ENCODE peak calls at places on chromosomes 7 and 10, in five cellular contexts. D is cardiac fibroblast, M is HCEC 1CT, N is EH, O is KBM-7. L is an unnamed sample.
A peak's percentile ranks its signal among the peaks of the same experiment; 100 is the strongest.

GRCh38 chr10:87657370-87657769 is 2.3 kb upstream of the PAPSS2 start:
- DNase-seq in O (no peak), D (peak; percentile 92), N (peak; percentile 89), M (peak; percentile 92), L (no peak)

GRCh38 chr10:13716161-13717071 is 129.7 kb downstream of the PRPF18 start:
- DNase-seq in N (peak; percentile 93), O (no peak), M (peak; percentile 93), D (peak; percentile 68), L (no peak)

GRCh38 chr7:82375068-82375467 is 68.5 kb downstream of the CACNA2D1 start:
- DNase-seq in O (no peak), N (no peak), D (no peak), M (no peak), L (no peak)

GRCh38 chr7:117963278-117964184 is 90.3 kb upstream of the CTTNBP2 start:
- DNase-seq in M (no peak), D (no peak), O (no peak), N (no peak), L (no peak)

GRCh38 chr10:3319811-3320226 is 147.2 kb upstream of the PITRM1 start:
- DNase-seq in N (no peak), M (no peak), O (no peak), D (no peak), L (no peak)

GRCh38 chr10:49441488-49442476 is 45.9 kb upstream of the DRGX start:
- DNase-seq in M (no peak), N (no peak), O (no peak), D (no peak), L (no peak)

GRCh38 chr10:6667679-6668270 is 87.7 kb upstream of the PRKCQ start:
- DNase-seq in M (peak; percentile 44), D (peak; percentile 66), O (peak; percentile 71), N (peak; percentile 28), L (peak; percentile 35)

GRCh38 chr10:31926765-31927596 is 1.6 kb downstream of the ARHGAP12 start:
- DNase-seq in N (peak; percentile 19), O (no peak), M (no peak), D (no peak), L (peak; percentile 16)

GRCh38 chr7:125495997-125496396 is 566.4 kb upstream of the POT1 start:
- DNase-seq in O (no peak), M (no peak), D (no peak), N (no peak), L (no peak)

GRCh38 chr10:49001402-49001801 is 61.8 kb upstream of the LRRC18 start:
- DNase-seq in D (peak; percentile 7), O (peak; percentile 6), N (peak; percentile 6), M (no peak), L (peak; percentile 25)

GRCh38 chr7:140238778-140239652 is 62.2 kb upstream of the KDM7A start:
- DNase-seq in N (no peak), M (no peak), O (no peak), D (no peak), L (no peak)

GRCh38 chr7:767580-767940 is 40.5 kb upstream of the PRKAR1B start:
- DNase-seq in O (no peak), D (no peak), N (no peak), M (no peak), L (no peak)

GRCh38 chr7:44403176-44403759 is 77.9 kb upstream of the CAMK2B start:
- DNase-seq in D (no peak), M (no peak), O (no peak), N (no peak), L (no peak)

GRCh38 chr7:36583318-36583717 is 141.0 kb downstream of the AOAH start:
- DNase-seq in N (no peak), M (peak; percentile 67), D (no peak), O (no peak), L (no peak)

GRCh38 chr10:91935886-91936285 is 12.3 kb downstream of the BTAF1 start:
- DNase-seq in N (no peak), O (no peak), D (no peak), M (peak; percentile 50), L (no peak)

GRCh38 chr10:7121154-7121797 is 289.6 kb downstream of the SFMBT2 start:
- DNase-seq in D (peak; percentile 63), N (peak; percentile 19), M (peak; percentile 41), O (peak; percentile 79), L (peak; percentile 79)

GRCh38 chr10:4131407-4132215 is 346.6 kb upstream of the KLF6 start:
- DNase-seq in M (peak; percentile 94), N (peak; percentile 97), O (peak; percentile 90), D (peak; percentile 69), L (no peak)

GRCh38 chr7:71325151-71325550 is 193.2 kb downstream of the GALNT17 start:
- DNase-seq in N (no peak), O (no peak), M (no peak), D (no peak), L (no peak)

GRCh38 chr10:60031664-60032063 is 125.3 kb upstream of the CCDC6 start:
- DNase-seq in N (no peak), M (no peak), O (peak; percentile 27), D (no peak), L (no peak)

GRCh38 chr7:100271716-100272537 is 35.6 kb upstream of the SPDYE3 start:
- DNase-seq in N (peak; percentile 93), O (peak; percentile 89), M (peak; percentile 88), D (peak; percentile 98), L (peak; percentile 99)

GRCh38 chr7:140559410-140559809 is 80.1 kb upstream of the MKRN1 start:
- DNase-seq in D (no peak), N (no peak), O (no peak), M (no peak), L (no peak)

GRCh38 chr7:104981671-104982036 is 32.4 kb upstream of the KMT2E start:
- DNase-seq in O (no peak), N (no peak), D (no peak), M (no peak), L (no peak)

GRCh38 chr10:13685885-13686284 is 99.1 kb downstream of the PRPF18 start:
- DNase-seq in M (no peak), O (no peak), N (no peak), D (no peak), L (no peak)

GRCh38 chr7:121546632-121547340 is 150.7 kb upstream of the FAM3C start:
- DNase-seq in D (no peak), O (no peak), M (no peak), N (no peak), L (no peak)

GRCh38 chr10:132360766-132361447 is 28.9 kb downstream of the LRRC27 start:
- DNase-seq in O (no peak), N (peak; percentile 13), M (no peak), D (no peak), L (peak; percentile 47)

GRCh38 chr10:43890124-43890523 is 241.4 kb upstream of the ZNF32 start:
- DNase-seq in M (peak; percentile 88), D (peak; percentile 54), O (no peak), N (peak; percentile 86), L (no peak)

GRCh38 chr10:100786591-100786990 is 41.2 kb downstream of the PAX2 start:
- DNase-seq in N (no peak), D (no peak), O (no peak), M (no peak), L (no peak)

GRCh38 chr10:72490951-72491350 is 134.9 kb downstream of the MICU1 start:
- DNase-seq in N (no peak), O (no peak), M (peak; percentile 61), D (peak; percentile 23), L (no peak)

GRCh38 chr7:137546671-137547070 is 203.1 kb upstream of the PTN start:
- DNase-seq in N (no peak), O (no peak), D (peak; percentile 31), M (peak; percentile 22), L (no peak)